ENCODE peak calls at places on chromosomes 1 and 21, in six cellular contexts. One of them, this sample, is unnamed.

GRCh38 chr1:112818990-112819689 is 104.0 kb upstream of the PPM1J start:
- DNase-seq in activated CD8-positive, alpha-beta memory T cell treated with anti-CD3 and anti-CD28 coated beads, Interleukin-2, amount 10 ng/mL, durations not matched to agents 7 days and 5 days: no peak
- DNase-seq in stimulated activated CD4-positive, alpha-beta T cell treated with anti-CD3 and anti-CD28 coated beads, Interleukin-2, amount 100 ng/mL, for 48 hours: no peak
- DNase-seq in activated T-cell treated with anti-CD3 and anti-CD28 coated beads for 1 hour: no peak
- DNase-seq in AG08395: peak; percentile 33
- DNase-seq in stimulated activated CD8-positive, alpha-beta memory T cell treated with anti-CD3 and anti-CD28 coated beads, Interleukin-4, amount 100 ng/mL, for 1 hour: no peak
- DNase-seq in this sample: no peak

GRCh38 chr21:44706706-44707615 is 4.4 kb downstream of the TSPEAR start:
- DNase-seq in activated CD8-positive, alpha-beta memory T cell treated with anti-CD3 and anti-CD28 coated beads, Interleukin-2, amount 10 ng/mL, durations not matched to agents 7 days and 5 days: peak; percentile 21
- DNase-seq in stimulated activated CD4-positive, alpha-beta T cell treated with anti-CD3 and anti-CD28 coated beads, Interleukin-2, amount 100 ng/mL, for 48 hours: no peak
- DNase-seq in activated T-cell treated with anti-CD3 and anti-CD28 coated beads for 1 hour: no peak
- DNase-seq in AG08395: no peak
- DNase-seq in stimulated activated CD8-positive, alpha-beta memory T cell treated with anti-CD3 and anti-CD28 coated beads, Interleukin-4, amount 100 ng/mL, for 1 hour: no peak
- DNase-seq in this sample: no peak

GRCh38 chr1:45477646-45478045 is 13.3 kb downstream of the TESK2 start:
- DNase-seq in activated CD8-positive, alpha-beta memory T cell treated with anti-CD3 and anti-CD28 coated beads, Interleukin-2, amount 10 ng/mL, durations not matched to agents 7 days and 5 days: no peak
- DNase-seq in stimulated activated CD4-positive, alpha-beta T cell treated with anti-CD3 and anti-CD28 coated beads, Interleukin-2, amount 100 ng/mL, for 48 hours: no peak
- DNase-seq in activated T-cell treated with anti-CD3 and anti-CD28 coated beads for 1 hour: no peak
- DNase-seq in AG08395: no peak
- DNase-seq in stimulated activated CD8-positive, alpha-beta memory T cell treated with anti-CD3 and anti-CD28 coated beads, Interleukin-4, amount 100 ng/mL, for 1 hour: no peak
- DNase-seq in this sample: no peak

GRCh38 chr1:228011721-228012311 is 5.0 kb downstream of the WNT3A start:
- DNase-seq in activated CD8-positive, alpha-beta memory T cell treated with anti-CD3 and anti-CD28 coated beads, Interleukin-2, amount 10 ng/mL, durations not matched to agents 7 days and 5 days: peak; percentile 27
- DNase-seq in stimulated activated CD4-positive, alpha-beta T cell treated with anti-CD3 and anti-CD28 coated beads, Interleukin-2, amount 100 ng/mL, for 48 hours: no peak
- DNase-seq in activated T-cell treated with anti-CD3 and anti-CD28 coated beads for 1 hour: no peak
- DNase-seq in AG08395: peak; percentile 1
- DNase-seq in stimulated activated CD8-positive, alpha-beta memory T cell treated with anti-CD3 and anti-CD28 coated beads, Interleukin-4, amount 100 ng/mL, for 1 hour: no peak
- DNase-seq in this sample: no peak

GRCh38 chr21:40631201-40631600 is 215.8 kb downstream of the DSCAM start:
- DNase-seq in activated CD8-positive, alpha-beta memory T cell treated with anti-CD3 and anti-CD28 coated beads, Interleukin-2, amount 10 ng/mL, durations not matched to agents 7 days and 5 days: no peak
- DNase-seq in stimulated activated CD4-positive, alpha-beta T cell treated with anti-CD3 and anti-CD28 coated beads, Interleukin-2, amount 100 ng/mL, for 48 hours: no peak
- DNase-seq in activated T-cell treated with anti-CD3 and anti-CD28 coated beads for 1 hour: no peak
- DNase-seq in AG08395: peak; percentile 26
- DNase-seq in stimulated activated CD8-positive, alpha-beta memory T cell treated with anti-CD3 and anti-CD28 coated beads, Interleukin-4, amount 100 ng/mL, for 1 hour: no peak
- DNase-seq in this sample: no peak

GRCh38 chr21:42366292-42367010 is at the start of gene TFF1:
- DNase-seq in activated CD8-positive, alpha-beta memory T cell treated with anti-CD3 and anti-CD28 coated beads, Interleukin-2, amount 10 ng/mL, durations not matched to agents 7 days and 5 days: no peak
- DNase-seq in stimulated activated CD4-positive, alpha-beta T cell treated with anti-CD3 and anti-CD28 coated beads, Interleukin-2, amount 100 ng/mL, for 48 hours: no peak
- DNase-seq in activated T-cell treated with anti-CD3 and anti-CD28 coated beads for 1 hour: no peak
- DNase-seq in AG08395: no peak
- DNase-seq in stimulated activated CD8-positive, alpha-beta memory T cell treated with anti-CD3 and anti-CD28 coated beads, Interleukin-4, amount 100 ng/mL, for 1 hour: no peak
- DNase-seq in this sample: no peak

GRCh38 chr1:39866767-39867166 is 16.5 kb downstream of the TRIT1 start:
- DNase-seq in activated CD8-positive, alpha-beta memory T cell treated with anti-CD3 and anti-CD28 coated beads, Interleukin-2, amount 10 ng/mL, durations not matched to agents 7 days and 5 days: no peak
- DNase-seq in stimulated activated CD4-positive, alpha-beta T cell treated with anti-CD3 and anti-CD28 coated beads, Interleukin-2, amount 100 ng/mL, for 48 hours: no peak
- DNase-seq in activated T-cell treated with anti-CD3 and anti-CD28 coated beads for 1 hour: no peak
- DNase-seq in AG08395: peak; percentile 65
- DNase-seq in stimulated activated CD8-positive, alpha-beta memory T cell treated with anti-CD3 and anti-CD28 coated beads, Interleukin-4, amount 100 ng/mL, for 1 hour: no peak
- DNase-seq in this sample: no peak

GRCh38 chr1:195715652-195716051 is 892.6 kb downstream of the KCNT2 start:
- DNase-seq in activated CD8-positive, alpha-beta memory T cell treated with anti-CD3 and anti-CD28 coated beads, Interleukin-2, amount 10 ng/mL, durations not matched to agents 7 days and 5 days: no peak
- DNase-seq in stimulated activated CD4-positive, alpha-beta T cell treated with anti-CD3 and anti-CD28 coated beads, Interleukin-2, amount 100 ng/mL, for 48 hours: no peak
- DNase-seq in activated T-cell treated with anti-CD3 and anti-CD28 coated beads for 1 hour: no peak
- DNase-seq in AG08395: no peak
- DNase-seq in stimulated activated CD8-positive, alpha-beta memory T cell treated with anti-CD3 and anti-CD28 coated beads, Interleukin-4, amount 100 ng/mL, for 1 hour: no peak
- DNase-seq in this sample: no peak

GRCh38 chr1:206803221-206803730 is 31.0 kb upstream of the IL10 start:
- DNase-seq in activated CD8-positive, alpha-beta memory T cell treated with anti-CD3 and anti-CD28 coated beads, Interleukin-2, amount 10 ng/mL, durations not matched to agents 7 days and 5 days: peak; percentile 90
- DNase-seq in stimulated activated CD4-positive, alpha-beta T cell treated with anti-CD3 and anti-CD28 coated beads, Interleukin-2, amount 100 ng/mL, for 48 hours: peak; percentile 53
- DNase-seq in activated T-cell treated with anti-CD3 and anti-CD28 coated beads for 1 hour: peak; percentile 47
- DNase-seq in AG08395: no peak
- DNase-seq in stimulated activated CD8-positive, alpha-beta memory T cell treated with anti-CD3 and anti-CD28 coated beads, Interleukin-4, amount 100 ng/mL, for 1 hour: peak; percentile 47
- DNase-seq in this sample: no peak

GRCh38 chr1:60876952-60877351 is 205.4 kb upstream of the NFIA start:
- DNase-seq in activated CD8-positive, alpha-beta memory T cell treated with anti-CD3 and anti-CD28 coated beads, Interleukin-2, amount 10 ng/mL, durations not matched to agents 7 days and 5 days: no peak
- DNase-seq in stimulated activated CD4-positive, alpha-beta T cell treated with anti-CD3 and anti-CD28 coated beads, Interleukin-2, amount 100 ng/mL, for 48 hours: no peak
- DNase-seq in activated T-cell treated with anti-CD3 and anti-CD28 coated beads for 1 hour: no peak
- DNase-seq in AG08395: no peak
- DNase-seq in stimulated activated CD8-positive, alpha-beta memory T cell treated with anti-CD3 and anti-CD28 coated beads, Interleukin-4, amount 100 ng/mL, for 1 hour: no peak
- DNase-seq in this sample: no peak

GRCh38 chr1:245825128-245825901 is 670.5 kb downstream of the KIF26B start:
- DNase-seq in activated CD8-positive, alpha-beta memory T cell treated with anti-CD3 and anti-CD28 coated beads, Interleukin-2, amount 10 ng/mL, durations not matched to agents 7 days and 5 days: no peak
- DNase-seq in stimulated activated CD4-positive, alpha-beta T cell treated with anti-CD3 and anti-CD28 coated beads, Interleukin-2, amount 100 ng/mL, for 48 hours: no peak
- DNase-seq in activated T-cell treated with anti-CD3 and anti-CD28 coated beads for 1 hour: no peak
- DNase-seq in AG08395: peak; percentile 30
- DNase-seq in stimulated activated CD8-positive, alpha-beta memory T cell treated with anti-CD3 and anti-CD28 coated beads, Interleukin-4, amount 100 ng/mL, for 1 hour: no peak
- DNase-seq in this sample: no peak

GRCh38 chr1:204264805-204265204 is 51.0 kb upstream of the GOLT1A start:
- DNase-seq in activated CD8-positive, alpha-beta memory T cell treated with anti-CD3 and anti-CD28 coated beads, Interleukin-2, amount 10 ng/mL, durations not matched to agents 7 days and 5 days: no peak
- DNase-seq in stimulated activated CD4-positive, alpha-beta T cell treated with anti-CD3 and anti-CD28 coated beads, Interleukin-2, amount 100 ng/mL, for 48 hours: no peak
- DNase-seq in activated T-cell treated with anti-CD3 and anti-CD28 coated beads for 1 hour: no peak
- DNase-seq in AG08395: no peak
- DNase-seq in stimulated activated CD8-positive, alpha-beta memory T cell treated with anti-CD3 and anti-CD28 coated beads, Interleukin-4, amount 100 ng/mL, for 1 hour: no peak
- DNase-seq in this sample: no peak

GRCh38 chr21:29196021-29196663 is 65.7 kb downstream of the MAP3K7CL start:
- DNase-seq in activated CD8-positive, alpha-beta memory T cell treated with anti-CD3 and anti-CD28 coated beads, Interleukin-2, amount 10 ng/mL, durations not matched to agents 7 days and 5 days: peak; percentile 69
- DNase-seq in stimulated activated CD4-positive, alpha-beta T cell treated with anti-CD3 and anti-CD28 coated beads, Interleukin-2, amount 100 ng/mL, for 48 hours: peak; percentile 46
- DNase-seq in activated T-cell treated with anti-CD3 and anti-CD28 coated beads for 1 hour: peak; percentile 41
- DNase-seq in AG08395: peak; percentile 80
- DNase-seq in stimulated activated CD8-positive, alpha-beta memory T cell treated with anti-CD3 and anti-CD28 coated beads, Interleukin-4, amount 100 ng/mL, for 1 hour: peak; percentile 31
- DNase-seq in this sample: no peak

GRCh38 chr1:33268927-33269610 is 12.8 kb downstream of the ZNF362 start:
- DNase-seq in activated CD8-positive, alpha-beta memory T cell treated with anti-CD3 and anti-CD28 coated beads, Interleukin-2, amount 10 ng/mL, durations not matched to agents 7 days and 5 days: no peak
- DNase-seq in stimulated activated CD4-positive, alpha-beta T cell treated with anti-CD3 and anti-CD28 coated beads, Interleukin-2, amount 100 ng/mL, for 48 hours: no peak
- DNase-seq in activated T-cell treated with anti-CD3 and anti-CD28 coated beads for 1 hour: no peak
- DNase-seq in AG08395: peak; percentile 35
- DNase-seq in stimulated activated CD8-positive, alpha-beta memory T cell treated with anti-CD3 and anti-CD28 coated beads, Interleukin-4, amount 100 ng/mL, for 1 hour: no peak
- DNase-seq in this sample: no peak

This sample was measured in iPS DF 6.9.